ENCODE peak calls at places on chromosomes 5 and 9, in nine cellular contexts. N, A, O, L, M, E, J, Q and F are unnamed samples.

GRCh38 chr9:18985996-18986395 is 47.0 kb downstream of the SAXO1 start:
- DNase-seq in N (no peak), A (no peak), O (no peak), L (no peak), M (no peak), E (no peak), J (no peak), Q (no peak), F (no peak)

GRCh38 chr9:98570663-98571440 is 137.9 kb downstream of the GABBR2 start:
- DNase-seq in N (no peak), A (no peak), O (peak), L (no peak), M (no peak), E (no peak), J (no peak), Q (no peak), F (no peak)

GRCh38 chr9:33192493-33193245 is 25.5 kb upstream of the B4GALT1 start:
- DNase-seq in N (no peak), A (no peak), O (no peak), L (no peak), M (no peak), E (no peak), J (no peak), Q (no peak), F (no peak)

GRCh38 chr9:84862308-84862707 is 192.8 kb downstream of the NTRK2 start:
- DNase-seq in N (no peak), A (no peak), O (no peak), L (no peak), M (no peak), E (no peak), J (no peak), Q (no peak), F (no peak)

GRCh38 chr9:108837530-108837929 is 18.3 kb downstream of the ACTL7B start:
- DNase-seq in N (no peak), A (no peak), O (no peak), L (no peak), M (no peak), E (no peak), J (no peak), Q (no peak), F (no peak)

GRCh38 chr5:181173420-181174342 is 26.3 kb downstream of the OR2V2 start:
- DNase-seq in N (peak), A (peak), O (no peak), L (no peak), M (no peak), E (peak), J (no peak), Q (no peak), F (no peak)

GRCh38 chr9:121999556-121999955 is 93.6 kb downstream of the TTLL11 start:
- DNase-seq in N (no peak), A (no peak), O (peak), L (no peak), M (no peak), E (no peak), J (no peak), Q (no peak), F (no peak)

GRCh38 chr5:53323943-53324642 is 156.3 kb upstream of the FST start:
- DNase-seq in N (no peak), A (peak), O (no peak), L (no peak), M (no peak), E (no peak), J (no peak), Q (no peak), F (no peak)

GRCh38 chr5:150469718-150470470 is 20.4 kb upstream of the RPS14 start:
- DNase-seq in N (peak), A (no peak), O (no peak), L (no peak), M (no peak), E (no peak), J (no peak), Q (no peak), F (peak)

GRCh38 chr5:32446660-32447059 is 2.1 kb upstream of the ZFR start:
- DNase-seq in N (no peak), A (peak), O (no peak), L (no peak), M (no peak), E (no peak), J (no peak), Q (no peak), F (no peak)

GRCh38 chr5:173789031-173789920 is 98.9 kb upstream of the CPEB4 start:
- DNase-seq in N (peak), A (peak), O (no peak), L (no peak), M (no peak), E (no peak), J (no peak), Q (no peak), F (peak)

GRCh38 chr5:92378961-92379611 is 996.0 kb upstream of the ARRDC3 start:
- DNase-seq in N (peak), A (no peak), O (no peak), L (no peak), M (no peak), E (no peak), J (no peak), Q (no peak), F (no peak)

DNA sequence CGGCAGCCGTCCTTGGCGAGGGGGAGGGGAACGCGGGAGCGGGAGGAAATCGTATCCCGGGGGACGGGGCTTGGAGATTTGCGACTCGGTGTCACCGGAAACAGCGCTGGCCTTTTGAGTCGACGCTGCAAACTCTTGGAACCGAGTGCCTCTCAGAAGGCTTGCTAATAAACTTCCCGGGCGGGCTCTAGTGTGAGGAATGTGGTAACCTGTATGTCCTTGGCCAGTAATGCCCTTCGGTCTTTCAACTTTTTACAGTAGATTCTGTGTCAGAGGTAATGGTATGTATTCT is 82.7 kb downstream of the PTPDC1 start:
- DNase-seq in N (no peak), A (no peak), O (no peak), L (no peak), M (no peak), E (no peak), J (no peak), Q (no peak), F (no peak)
- TF ChIP-seq CTCF in N (peak), A (no peak), O (no peak), L (no peak), M (no peak), E (peak), J (no peak), Q (no peak), F (peak)

DNA sequence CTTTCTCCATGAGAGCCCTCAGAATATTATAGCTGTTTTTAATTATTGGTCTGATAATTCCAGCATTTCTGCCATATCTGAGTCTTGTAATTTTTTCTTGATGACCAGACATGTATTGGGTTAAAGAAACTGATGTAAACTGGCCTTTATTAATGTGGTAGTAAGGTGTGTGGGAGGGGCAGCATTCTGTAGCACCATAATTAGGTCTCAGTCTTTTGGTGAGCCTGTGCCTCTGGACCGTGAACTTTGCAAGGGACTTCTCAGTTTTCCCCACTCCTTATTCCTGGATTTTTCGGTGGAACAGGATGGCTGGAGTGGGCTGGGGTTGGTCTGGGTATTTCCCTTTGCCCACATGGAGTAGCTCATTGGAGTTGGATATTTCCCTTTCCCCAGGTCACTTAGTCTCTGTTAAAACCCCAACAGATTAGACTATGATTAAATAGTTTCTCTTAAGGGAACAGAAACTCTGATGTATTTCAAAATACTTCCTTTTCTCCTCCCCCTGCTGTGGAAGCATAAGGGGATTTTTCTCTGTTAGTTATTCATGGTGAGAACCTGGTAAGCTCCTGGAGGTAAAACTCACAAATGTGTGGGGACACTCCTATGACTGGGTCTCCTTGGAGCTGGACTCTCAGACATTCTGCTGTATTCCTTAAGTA is 52.4 kb downstream of the FSD1L start:
- DNase-seq in N (peak), A (peak), O (no peak), L (no peak), M (no peak), E (no peak), J (no peak), Q (no peak), F (no peak)
- H3K4me3 ChIP-seq in N (no peak), A (peak), O (no peak), L (no peak), M (no peak), E (no peak), J (no peak), Q (no peak), F (no peak)

GRCh38 chr5:93401844-93402243 is 179.2 kb downstream of the NR2F1-AS1 start:
- DNase-seq in N (no peak), A (no peak), O (no peak), L (no peak), M (no peak), E (no peak), J (no peak), Q (no peak), F (no peak)
- TF ChIP-seq CTCF in N (no peak), A (no peak), O (no peak), L (no peak), M (no peak), E (no peak), J (no peak), Q (no peak), F (no peak)

GRCh38 chr5:141363952-141364660 is at the start of gene PCDHGA5:
- DNase-seq in N (peak), A (no peak), O (no peak), L (no peak), M (no peak), E (no peak), J (no peak), Q (no peak), F (no peak)
- H3K4me3 ChIP-seq in N (no peak), A (no peak), O (no peak), L (no peak), M (peak), E (no peak), J (peak), Q (peak), F (peak)

GRCh38 chr9:91085499-91086291 is 276.0 kb downstream of the AUH start:
- DNase-seq in N (peak), A (no peak), O (no peak), L (no peak), M (no peak), E (no peak), J (no peak), Q (no peak), F (no peak)

GRCh38 chr9:91092214-91092613 is 269.5 kb downstream of the AUH start:
- DNase-seq in N (no peak), A (no peak), O (peak), L (no peak), M (no peak), E (no peak), J (no peak), Q (no peak), F (no peak)

GRCh38 chr9:91086657-91087563 is 274.8 kb downstream of the AUH start:
- DNase-seq in N (peak), A (no peak), O (no peak), L (no peak), M (no peak), E (no peak), J (no peak), Q (peak), F (no peak)

GRCh38 chr9:91090132-91090410 is 271.6 kb downstream of the AUH start:
- DNase-seq in N (no peak), A (no peak), O (no peak), L (no peak), M (no peak), E (no peak), J (no peak), Q (peak), F (no peak)

GRCh38 chr9:91089405-91090131 is 272.1 kb downstream of the AUH start:
- DNase-seq in N (peak), A (peak), O (no peak), L (no peak), M (no peak), E (peak), J (no peak), Q (peak), F (peak)
- TF ChIP-seq CTCF in N (peak), A (peak), O (peak), L (peak), M (peak), E (peak), J (no peak), Q (no peak), F (peak)

GRCh38 chr5:957730-958485 is 50.7 kb upstream of the NKD2 start:
- DNase-seq in N (peak), A (no peak), O (no peak), L (no peak), M (no peak), E (no peak), J (no peak), Q (peak), F (no peak)

GRCh38 chr5:958701-959571 is 49.7 kb upstream of the NKD2 start:
- DNase-seq in N (peak), A (no peak), O (peak), L (no peak), M (no peak), E (peak), J (peak), Q (peak), F (no peak)

GRCh38 chr5:959581-960531 is 48.7 kb upstream of the NKD2 start:
- DNase-seq in N (no peak), A (no peak), O (peak), L (no peak), M (no peak), E (no peak), J (no peak), Q (peak), F (no peak)

GRCh38 chr5:956178-956761 is 52.3 kb upstream of the NKD2 start:
- DNase-seq in N (no peak), A (no peak), O (no peak), L (no peak), M (no peak), E (no peak), J (no peak), Q (peak), F (no peak)

GRCh38 chr5:956941-957729 is 51.5 kb upstream of the NKD2 start:
- DNase-seq in N (peak), A (peak), O (no peak), L (no peak), M (no peak), E (peak), J (no peak), Q (peak), F (peak)
- H3K4me3 ChIP-seq in N (no peak), A (no peak), O (no peak), L (no peak), M (no peak), E (no peak), J (no peak), Q (peak), F (no peak)

DNA sequence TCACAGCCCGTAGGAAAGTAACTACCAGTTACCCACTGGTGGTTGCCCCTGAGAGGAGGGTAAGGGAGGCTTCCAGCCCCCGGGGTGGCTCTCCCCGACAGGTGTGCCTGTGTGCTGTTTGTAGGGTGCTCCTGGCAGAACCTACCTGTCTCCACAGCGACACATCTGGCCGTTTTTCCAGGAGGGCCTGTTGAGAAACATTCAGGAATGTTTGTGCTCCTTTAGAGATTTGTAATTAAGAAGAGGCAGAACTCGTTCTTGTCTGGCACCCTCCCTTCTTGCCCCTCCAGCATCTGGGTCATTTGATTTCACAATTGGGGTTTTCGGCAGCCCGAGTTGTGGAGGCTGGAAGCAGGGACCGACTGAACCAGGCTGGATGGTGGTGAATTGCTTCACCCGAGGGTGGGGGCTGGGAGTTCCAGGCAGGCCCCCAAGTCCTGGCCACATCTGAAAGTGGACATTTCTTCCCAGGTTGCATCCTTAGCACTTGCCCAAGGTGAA is 74.2 kb downstream of the WWC1 start:
- DNase-seq in N (peak), A (no peak), O (no peak), L (no peak), M (no peak), E (peak), J (no peak), Q (no peak), F (peak)
- TF ChIP-seq CTCF in N (peak), A (no peak), O (no peak), L (no peak), M (no peak), E (peak), J (no peak), Q (no peak), F (peak)

DNA sequence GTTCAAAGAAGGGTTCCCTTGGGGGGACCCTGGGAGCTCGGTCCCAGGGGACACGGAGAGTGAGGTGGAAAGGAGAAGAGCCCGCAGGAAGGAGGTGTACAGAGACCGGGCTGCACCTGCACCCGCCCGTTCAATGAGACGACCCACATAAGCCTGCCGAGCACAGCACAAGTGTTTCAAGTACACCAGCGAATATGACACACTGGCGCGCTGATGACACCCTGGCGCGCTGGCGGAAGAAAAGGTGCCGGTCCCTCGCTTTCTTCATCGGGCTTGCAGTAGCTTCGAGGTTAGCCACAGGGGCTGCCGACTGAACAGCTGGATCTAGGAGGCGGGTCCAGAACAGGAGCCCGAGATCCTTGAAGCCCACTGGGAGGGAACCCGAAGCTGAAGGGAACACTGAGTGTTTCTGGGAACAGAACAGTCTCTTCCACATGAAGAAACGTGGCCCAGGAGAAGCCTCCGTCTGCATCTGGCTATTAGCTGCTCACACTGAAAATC is 1.4 kb downstream of the TBC1D9B start:
- DNase-seq in N (no peak), A (no peak), O (no peak), L (no peak), M (no peak), E (no peak), J (no peak), Q (no peak), F (no peak)
- H3K4me3 ChIP-seq in N (peak), A (peak), O (no peak), L (peak), M (peak), E (peak), J (no peak), Q (peak), F (peak)

GRCh38 chr9:100472725-100473261 is at the start of gene TMEFF1:
- DNase-seq in N (peak), A (peak), O (no peak), L (no peak), M (no peak), E (peak), J (peak), Q (no peak), F (no peak)
- TF ChIP-seq CTCF in N (peak), A (no peak), O (no peak), L (no peak), M (no peak), E (no peak), J (no peak), Q (no peak), F (no peak)

DNA sequence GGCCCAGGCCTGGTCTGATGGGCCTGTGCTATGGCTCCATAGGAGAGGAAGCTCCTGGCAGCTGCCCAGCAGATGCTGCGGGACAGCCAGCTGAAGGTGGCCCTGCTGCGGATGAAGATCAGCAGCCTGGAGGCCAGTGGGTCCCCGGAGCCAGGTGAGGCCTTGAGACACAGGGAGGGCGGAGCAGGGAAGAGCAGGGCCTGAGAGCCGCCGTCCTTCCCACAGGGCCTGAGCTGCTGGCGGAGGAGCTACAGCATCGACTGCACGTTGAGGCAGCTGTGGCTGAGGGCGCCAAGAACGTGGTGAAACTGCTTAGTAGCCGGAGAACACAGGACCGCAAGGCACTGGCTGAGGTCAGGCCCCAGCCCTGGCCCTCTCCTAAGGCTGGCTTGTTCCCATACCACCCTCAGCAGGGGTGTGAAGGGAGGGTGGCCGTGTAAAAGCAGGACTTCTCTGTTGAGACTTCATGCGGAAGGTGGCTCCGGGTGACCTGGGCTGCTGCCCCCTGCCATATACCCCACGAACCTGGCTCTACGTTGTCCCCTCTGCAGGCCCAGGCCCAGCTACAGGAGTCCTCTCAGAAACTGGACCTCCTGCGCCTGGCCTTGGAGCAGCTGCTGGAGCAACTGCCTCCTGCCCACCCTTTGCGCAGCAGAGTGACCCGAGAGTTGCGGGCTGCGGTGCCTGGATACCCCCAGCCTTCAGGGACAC is 4.5 kb downstream of the PKN3 start:
- DNase-seq in N (no peak), A (no peak), O (no peak), L (no peak), M (no peak), E (no peak), J (no peak), Q (no peak), F (no peak)
- H3K4me3 ChIP-seq in N (no peak), A (no peak), O (no peak), L (no peak), M (no peak), E (no peak), J (no peak), Q (no peak), F (no peak)